ENCODE peak calls at places on chromosomes 2 and 18, in seven cellular contexts. G is NCI-H2029 treated with DMSO at 0.1 percent for 48 hours; U is lung microvascular endothelial cell; X is effector memory CD8-positive, alpha-beta T cell; Q is stimulated activated CD4-positive, alpha-beta T cell treated with anti-CD3 and anti-CD28 coated beads, Interleukin-4, amount 100 ng/mL, for 24 hours; D is HL-60; R is hippocampal formation. N is an unnamed sample.

GRCh38 chr2:147925886-147926285 is 81.1 kb downstream of the ACVR2A start:
- DNase-seq in G (peak; percentile 31), Q (no peak), X (no peak), D (no peak), R (no peak), U (peak; percentile 51), N (peak; percentile 19)

GRCh38 chr2:54457326-54458023 is 1.3 kb downstream of the SPTBN1 start:
- DNase-seq in R (peak; percentile 51), D (no peak), G (no peak), U (peak; percentile 61), X (no peak), Q (no peak), N (no peak)

GRCh38 chr2:175690113-175690716 is 311.9 kb downstream of the LNPK start:
- DNase-seq in U (peak; percentile 81), G (peak; percentile 44), R (no peak), X (peak; percentile 9), Q (peak; percentile 24), D (peak; percentile 27), N (peak; percentile 30)

GRCh38 chr2:131113566-131114227 is 8.6 kb downstream of the PLEKHB2 start:
- DNase-seq in U (no peak), D (no peak), Q (no peak), R (no peak), X (no peak), G (no peak), N (no peak)

GRCh38 chr2:213279961-213280360 is 4.3 kb upstream of the SPAG16 start:
- DNase-seq in X (no peak), G (no peak), U (no peak), D (no peak), R (no peak), Q (no peak), N (no peak)

GRCh38 chr2:37753758-37754157 is 82.3 kb upstream of the CDC42EP3 start:
- DNase-seq in D (no peak), Q (no peak), U (no peak), G (no peak), X (no peak), R (no peak), N (no peak)

GRCh38 chr2:43178602-43179542 is 47.5 kb downstream of the ZFP36L2 start:
- DNase-seq in D (peak; percentile 68), Q (no peak), X (no peak), G (no peak), R (peak; percentile 31), U (peak; percentile 92), N (no peak)

GRCh38 chr2:126921066-126921465 is 22.4 kb downstream of the TEX51 start:
- DNase-seq in X (no peak), U (no peak), Q (no peak), D (no peak), R (no peak), G (no peak), N (no peak)

GRCh38 chr18:34494359-34494696 is 215.8 kb upstream of the DTNA start:
- DNase-seq in G (no peak), Q (no peak), D (no peak), X (no peak), R (peak; percentile 21), U (no peak), N (no peak)

GRCh38 chr18:36633961-36634412 is 194.8 kb downstream of the TPGS2 start:
- DNase-seq in U (no peak), R (no peak), D (no peak), Q (no peak), X (no peak), G (no peak), N (no peak)

GRCh38 chr2:134396493-134396892 is 142.6 kb downstream of the MGAT5 start:
- DNase-seq in D (no peak), G (no peak), Q (no peak), U (no peak), R (no peak), X (no peak), N (peak; percentile 21)

GRCh38 chr18:48031641-48032040 is 101.2 kb upstream of the SMAD2 start:
- DNase-seq in X (no peak), D (no peak), G (no peak), U (no peak), Q (no peak), R (no peak), N (no peak)

GRCh38 chr2:63104482-63104881 is 53.9 kb downstream of the OTX1 start:
- DNase-seq in R (no peak), D (no peak), Q (no peak), U (no peak), X (no peak), G (no peak), N (no peak)

GRCh38 chr2:144711546-144712276 is 191.8 kb upstream of the ZEB2 start:
- DNase-seq in X (no peak), U (no peak), R (no peak), G (no peak), D (no peak), Q (no peak), N (no peak)

GRCh38 chr2:236971919-236972381 is 113.7 kb upstream of the COPS8 start:
- DNase-seq in U (peak; percentile 67), X (no peak), R (no peak), D (no peak), Q (no peak), G (no peak), N (no peak)

GRCh38 chr2:29130295-29130694 is 15.1 kb downstream of the CLIP4 start:
- DNase-seq in X (no peak), R (no peak), U (peak; percentile 67), Q (peak; percentile 63), D (no peak), G (no peak), N (no peak)

GRCh38 chr2:158174495-158174894 is 72.8 kb downstream of the UPP2 start:
- DNase-seq in D (no peak), R (no peak), X (no peak), Q (no peak), U (no peak), G (no peak), N (no peak)

GRCh38 chr2:1887915-1888314 is 143.6 kb upstream of the PXDN start:
- DNase-seq in U (peak; percentile 6), D (no peak), Q (no peak), G (no peak), X (no peak), R (no peak), N (no peak)

GRCh38 chr2:131520526-131520925 is 7.2 kb upstream of the CCDC74A start:
- DNase-seq in R (no peak), D (no peak), Q (no peak), X (no peak), U (no peak), G (no peak), N (no peak)

GRCh38 chr2:234293973-234294372 is 202.9 kb downstream of the ARL4C start:
- DNase-seq in U (no peak), G (no peak), Q (no peak), D (no peak), R (no peak), X (no peak), N (no peak)

GRCh38 chr2:157782057-157782845 is 93.9 kb downstream of the ACVR1 start:
- DNase-seq in U (no peak), R (no peak), X (no peak), D (no peak), Q (no peak), G (peak; percentile 26), N (no peak)

GRCh38 chr2:213098612-213099011 is 52.8 kb downstream of the IKZF2 start:
- DNase-seq in U (no peak), R (no peak), G (no peak), D (no peak), X (no peak), Q (no peak), N (no peak)

GRCh38 chr2:219002395-219003266 is 9.4 kb upstream of the CRYBA2 start:
- DNase-seq in R (no peak), G (peak; percentile 45), D (no peak), Q (peak; percentile 53), X (peak; percentile 40), U (peak; percentile 56), N (no peak)

GRCh38 chr18:13447621-13448020 is 229.1 kb downstream of the LDLRAD4 start:
- DNase-seq in X (no peak), Q (no peak), G (no peak), R (no peak), D (no peak), U (peak; percentile 84), N (no peak)

GRCh38 chr2:44295113-44295512 is 19.8 kb downstream of the SLC3A1 start:
- DNase-seq in Q (no peak), R (no peak), D (no peak), U (no peak), X (no peak), G (no peak), N (no peak)

GRCh38 chr18:49335677-49336076 is 124.8 kb downstream of the DYM start:
- DNase-seq in R (no peak), G (no peak), X (no peak), D (no peak), U (no peak), Q (no peak), N (no peak)

GRCh38 chr2:176710657-176711197 is 441.5 kb downstream of the MTX2 start:
- DNase-seq in G (no peak), R (no peak), D (no peak), U (no peak), Q (no peak), X (no peak), N (no peak)

GRCh38 chr2:26527726-26528125 is 49.8 kb upstream of the OTOF start:
- DNase-seq in X (no peak), R (no peak), G (no peak), D (no peak), U (no peak), Q (no peak), N (no peak)

GRCh38 chr2:45072862-45073237 is 63.6 kb upstream of the SIX2 start:
- DNase-seq in X (no peak), Q (no peak), G (no peak), U (no peak), R (no peak), D (no peak), N (no peak)

GRCh38 chr2:170822292-170822884 is 5.7 kb downstream of the GAD1 start:
- DNase-seq in X (no peak), U (no peak), D (no peak), Q (no peak), G (no peak), R (no peak), N (no peak)

N was measured in LNCaP clone FGC.